ENCODE peak calls at places on chromosomes 2 and 18, in six cellular contexts. A is uterus; V is CD8-positive, alpha-beta T cell; M is cardiac muscle cell; J is heart left ventricle; E is IMR-90. C is an unnamed sample. For H3K27me3 and H3K36me3, the result is how much of the 10 kb centered on the place peaks cover.

GRCh38 chr2:206160124-206160806 is 570 bp downstream of the EEF1B2 start:
- DNase-seq in E (peak), V (no peak), A (no peak), M (peak), J (no peak), C (no peak)

GRCh38 chr18:250685-251084 is 17.2 kb downstream of the THOC1 start:
- DNase-seq in V (no peak), E (peak), M (no peak), J (no peak), A (no peak), C (no peak)

GRCh38 chr18:68826111-68826510 is 28.2 kb downstream of the CCDC102B start:
- DNase-seq in A (no peak), V (no peak), E (no peak), J (no peak), M (no peak), C (no peak)

GRCh38 chr18:52716926-52717325 is 376.9 kb downstream of the DCC start:
- DNase-seq in M (peak), A (no peak), V (no peak), E (peak), J (no peak), C (no peak)

GRCh38 chr2:84116132-84116531 is 342.9 kb downstream of the SUCLG1 start:
- DNase-seq in V (no peak), A (no peak), J (no peak), E (no peak), M (peak), C (no peak)

GRCh38 chr2:222835142-222835822 is 25.6 kb upstream of the ACSL3 start:
- DNase-seq in A (no peak), J (no peak), V (no peak), M (no peak), E (no peak), C (no peak)

GRCh38 chr2:141015339-141016047 is 1115.3 kb downstream of the LRP1B start:
- DNase-seq in J (peak), A (no peak), M (peak), E (no peak), V (no peak), C (no peak)

GRCh38 chr18:70172225-70172624 is 33.3 kb downstream of the RTTN start:
- DNase-seq in V (no peak), A (no peak), E (peak), M (no peak), J (no peak), C (no peak)

GRCh38 chr18:6236258-6236657 is 178.5 kb downstream of the L3MBTL4 start:
- DNase-seq in E (no peak), M (no peak), V (no peak), A (no peak), J (no peak), C (no peak)

GRCh38 chr2:197759625-197760292 is 25.4 kb downstream of the BOLL start:
- DNase-seq in V (no peak), J (no peak), M (no peak), E (no peak), A (no peak), C (no peak)

GRCh38 chr2:8438476-8438875 is 243.4 kb upstream of the ID2 start:
- DNase-seq in J (no peak), V (peak), E (no peak), M (no peak), A (no peak), C (no peak)

GRCh38 chr2:162477011-162477410 is 133.1 kb downstream of the GCA start:
- DNase-seq in A (no peak), V (no peak), E (no peak), J (no peak), M (no peak), C (no peak)

GRCh38 chr2:240586919-240587800 is 626 bp downstream of the CAPN10 start:
- DNase-seq in A (no peak), E (no peak), M (peak), V (peak), J (no peak), C (no peak)

GRCh38 chr18:79754022-79754761 is 43.5 kb upstream of the KCNG2 start:
- DNase-seq in M (no peak), J (no peak), E (no peak), V (no peak), A (no peak), C (no peak)

GRCh38 chr2:112187805-112188596 is 49.8 kb downstream of the FBLN7 start:
- DNase-seq in V (peak), M (no peak), E (no peak), A (no peak), J (no peak), C (no peak)

GRCh38 chr2:206805922-206806607 is 40.7 kb downstream of the FASTKD2 start:
- DNase-seq in V (no peak), J (no peak), A (no peak), E (no peak), M (no peak), C (no peak)

GRCh38 chr2:240990726-240991377 is 7.6 kb upstream of the SNED1 start:
- DNase-seq in V (no peak), J (no peak), E (no peak), M (no peak), A (peak), C (no peak)

GRCh38 chr2:173607601-173608311 is 253.1 kb downstream of the CDCA7 start:
- DNase-seq in V (no peak), M (no peak), J (peak), E (no peak), A (no peak), C (no peak)

GRCh38 chr2:180979086-180979934 is 1.1 kb upstream of the UBE2E3 start:
- DNase-seq in J (no peak), V (no peak), M (peak), A (no peak), E (peak), C (no peak)

GRCh38 chr2:111121028-111121872 is 536 bp downstream of the BCL2L11 start:
- DNase-seq in J (peak), A (peak), M (peak), E (no peak), V (peak), C (no peak)

GRCh38 chr2:111122631-111123421 is 2.1 kb downstream of the BCL2L11 start:
- DNase-seq in V (peak), E (peak), J (peak), A (peak), M (peak), C (peak)

GRCh38 chr2:111120253-111121027 is at the start of gene BCL2L11:
- DNase-seq in A (peak), J (peak), V (peak), E (peak), M (peak), C (peak)

GRCh38 chr2:111123751-111124150 is 3.0 kb downstream of the BCL2L11 start:
- DNase-seq in A (no peak), M (no peak), J (no peak), E (no peak), V (no peak), C (no peak)

GRCh38 chr2:111121873-111122630 is 1.3 kb downstream of the BCL2L11 start:
- DNase-seq in M (peak), J (peak), V (peak), E (peak), A (peak), C (peak)
- H3K27me3 ChIP-seq in M (under half), J (under half), V (under half), E (under half), A (under half), C (under half)

GRCh38 chr2:238954841-238955521 is 107.1 kb downstream of the TWIST2 start:
- DNase-seq in A (peak), J (no peak), M (no peak), E (peak), V (no peak), C (no peak)
- TF ChIP-seq CTCF in A (no peak), J (no peak), M (no peak), E (no peak), V (no peak), C (no peak)

DNA sequence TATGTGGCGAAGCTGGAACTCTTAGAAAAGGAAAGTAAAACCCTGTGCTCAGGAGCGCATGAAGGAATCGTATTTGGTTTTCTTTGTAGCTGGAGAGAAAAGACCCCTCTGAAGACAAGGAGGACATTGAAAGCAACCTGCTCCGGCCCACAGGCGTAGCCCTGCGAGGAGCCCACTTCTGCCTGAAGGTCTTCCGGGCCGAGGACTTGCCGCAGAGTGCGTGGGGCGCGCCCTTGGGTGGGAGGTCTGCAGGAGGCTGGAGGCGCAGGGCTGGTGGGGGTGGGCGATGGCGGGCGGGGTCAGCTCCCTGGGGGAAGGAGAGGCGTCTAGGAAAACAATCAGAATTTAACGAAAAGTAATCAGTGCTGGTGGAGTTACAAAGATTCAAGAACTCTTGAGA is 72.8 kb downstream of the DYSF start:
- DNase-seq in J (no peak), E (no peak), M (no peak), V (no peak), A (no peak), C (no peak)
- H3K36me3 ChIP-seq in J (half or more), E (under half), M (under half), V (under half), A (under half), C (under half)

GRCh38 chr2:68857446-68857845 is 13.8 kb downstream of the BMP10 start:
- DNase-seq in E (no peak), M (no peak), V (no peak), J (no peak), A (no peak), C (no peak)

GRCh38 chr2:68862889-68863288 is 8.3 kb downstream of the BMP10 start:
- DNase-seq in E (no peak), M (peak), A (no peak), V (no peak), J (no peak), C (no peak)

GRCh38 chr2:68861330-68861729 is 9.9 kb downstream of the BMP10 start:
- DNase-seq in E (no peak), M (no peak), A (no peak), J (no peak), V (no peak), C (no peak)

GRCh38 chr2:68857855-68858456 is 13.2 kb downstream of the BMP10 start:
- DNase-seq in A (no peak), V (no peak), J (no peak), E (peak), M (no peak), C (no peak)

DNA sequence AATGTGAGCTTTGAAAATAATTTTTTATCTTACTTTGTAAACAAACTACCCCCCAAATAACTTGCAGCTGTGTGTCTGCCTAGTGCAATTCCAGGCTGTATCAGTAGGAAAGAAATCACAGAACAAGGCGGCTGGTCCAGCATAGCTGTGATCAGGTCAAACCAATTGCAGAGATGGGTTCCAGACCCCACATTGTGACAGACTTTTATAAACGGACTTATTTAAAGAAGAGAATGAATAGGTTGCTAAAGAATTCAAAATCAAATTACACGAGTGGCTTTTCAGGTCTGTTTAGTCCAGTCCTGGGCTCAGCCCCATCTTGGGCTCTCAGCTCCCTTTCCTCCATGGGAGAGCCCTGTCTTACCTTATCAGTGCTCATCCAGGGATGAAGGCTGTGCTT is 11.1 kb downstream of the BMP10 start:
- DNase-seq in E (no peak), A (no peak), J (no peak), V (no peak), M (no peak), C (no peak)
- H3K27me3 ChIP-seq in E (under half), A (under half), J (under half), V (under half), M (under half), C (under half)

GRCh38 chr18:74625157-74625556 is 27.5 kb downstream of the ZNF407 start:
- DNase-seq in A (no peak), V (no peak), M (no peak), J (no peak), E (peak), C (no peak)

GRCh38 chr18:74624491-74624890 is 26.8 kb downstream of the ZNF407 start:
- DNase-seq in M (no peak), V (no peak), A (no peak), J (no peak), E (no peak), C (no peak)

GRCh38 chr18:74622079-74622478 is 24.4 kb downstream of the ZNF407 start:
- DNase-seq in M (no peak), E (no peak), J (no peak), V (no peak), A (no peak), C (no peak)

GRCh38 chr18:74626311-74626874 is 28.7 kb downstream of the ZNF407 start:
- DNase-seq in J (no peak), A (no peak), M (no peak), V (no peak), E (no peak), C (no peak)

DNA sequence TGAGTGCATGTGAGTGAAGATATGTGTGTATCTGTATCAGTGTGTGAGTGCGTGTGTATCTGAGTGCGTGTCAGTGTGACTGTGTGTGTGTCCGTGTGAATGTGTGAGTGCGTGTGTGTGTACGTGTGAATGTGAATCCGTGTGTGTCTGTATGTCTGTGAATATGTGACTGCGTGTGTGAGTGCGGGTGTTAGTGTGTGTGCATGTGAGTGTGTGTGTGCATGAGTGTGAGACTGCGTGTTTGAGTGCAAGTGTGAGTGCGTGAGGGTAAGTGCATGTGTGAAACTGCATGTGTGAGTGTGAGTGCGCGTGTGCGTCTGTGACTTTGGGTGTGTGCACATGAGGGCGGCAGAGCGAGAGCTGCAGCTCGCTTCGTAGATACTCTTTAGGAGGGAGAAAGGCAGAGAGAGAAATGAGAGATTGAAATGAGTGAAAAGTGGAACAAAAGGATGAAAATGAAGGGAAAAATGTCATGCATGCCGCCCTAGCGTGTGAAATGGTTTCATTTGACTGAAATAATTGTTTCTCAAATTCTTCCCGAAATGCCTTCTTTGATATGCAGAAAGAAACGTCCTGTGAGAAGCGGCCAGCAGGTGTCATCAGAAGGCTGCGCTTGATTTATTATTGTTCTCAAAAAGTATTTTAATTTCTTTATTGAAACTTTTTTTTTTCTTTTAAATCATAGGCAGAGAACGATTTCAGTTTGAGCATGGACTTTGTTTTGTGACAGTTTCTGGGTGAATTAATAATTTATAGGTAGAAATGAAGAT is 25.6 kb downstream of the ZNF407 start:
- DNase-seq in J (no peak), A (no peak), E (peak), V (no peak), M (no peak), C (no peak)
- TF ChIP-seq CTCF in J (peak), A (no peak), E (peak), V (peak), M (peak), C (peak)

C was measured in BJ.